ENCODE peak calls at places on chromosome 1, in six cellular contexts. One of them, this sample, is unnamed.

GRCh38 chr1:201444792-201445191 is 23.3 kb upstream of the TNNI1 start:
- DNase-seq in AG04449: no peak
- DNase-seq in GM12865: no peak
- DNase-seq in mesendoderm: peak
- DNase-seq in astrocyte of the spinal cord: no peak
- DNase-seq in GM23338: no peak
- DNase-seq in this sample: no peak

GRCh38 chr1:78483903-78484302 is 6.9 kb upstream of the PTGFR start:
- DNase-seq in GM12865: no peak
- DNase-seq in astrocyte of the spinal cord: no peak
- DNase-seq in mesendoderm: peak
- DNase-seq in AG04449: no peak
- DNase-seq in GM23338: peak
- DNase-seq in this sample: no peak

GRCh38 chr1:179083031-179083345 is 1.1 kb downstream of the TOR3A start:
- DNase-seq in GM12865: peak
- DNase-seq in astrocyte of the spinal cord: no peak
- DNase-seq in mesendoderm: peak
- DNase-seq in GM23338: no peak
- DNase-seq in AG04449: no peak
- DNase-seq in this sample: no peak

GRCh38 chr1:193417945-193418744 is 231.7 kb upstream of the B3GALT2 start:
- DNase-seq in mesendoderm: no peak
- DNase-seq in GM12865: peak
- DNase-seq in astrocyte of the spinal cord: peak
- DNase-seq in AG04449: no peak
- DNase-seq in GM23338: no peak
- DNase-seq in this sample: no peak

GRCh38 chr1:200666309-200666708 is 3.4 kb downstream of the DDX59 start:
- DNase-seq in AG04449: no peak
- DNase-seq in GM12865: no peak
- DNase-seq in GM23338: no peak
- DNase-seq in mesendoderm: peak
- DNase-seq in astrocyte of the spinal cord: no peak
- DNase-seq in this sample: no peak

GRCh38 chr1:9881838-9882249 is 28.2 kb downstream of the CTNNBIP1 start:
- DNase-seq in mesendoderm: no peak
- DNase-seq in GM12865: no peak
- DNase-seq in AG04449: no peak
- DNase-seq in astrocyte of the spinal cord: peak
- DNase-seq in GM23338: no peak
- DNase-seq in this sample: no peak

GRCh38 chr1:204084247-204084772 is 11.4 kb downstream of the SOX13 start:
- DNase-seq in mesendoderm: peak
- DNase-seq in GM12865: no peak
- DNase-seq in astrocyte of the spinal cord: no peak
- DNase-seq in GM23338: peak
- DNase-seq in AG04449: no peak
- DNase-seq in this sample: peak

GRCh38 chr1:112599513-112599912 is 19.4 kb downstream of the ST7L start:
- DNase-seq in GM12865: no peak
- DNase-seq in astrocyte of the spinal cord: no peak
- DNase-seq in AG04449: no peak
- DNase-seq in GM23338: no peak
- DNase-seq in mesendoderm: no peak
- DNase-seq in this sample: no peak

GRCh38 chr1:173122958-173123852 is 72.5 kb upstream of the TNFSF18 start:
- DNase-seq in mesendoderm: peak
- DNase-seq in AG04449: peak
- DNase-seq in GM23338: peak
- DNase-seq in GM12865: no peak
- DNase-seq in astrocyte of the spinal cord: peak
- DNase-seq in this sample: peak

GRCh38 chr1:209825591-209826433 is 2.0 kb upstream of the UTP25 start:
- DNase-seq in AG04449: no peak
- DNase-seq in astrocyte of the spinal cord: no peak
- DNase-seq in mesendoderm: no peak
- DNase-seq in GM23338: no peak
- DNase-seq in GM12865: no peak
- DNase-seq in this sample: no peak

GRCh38 chr1:10429868-10430215 is 391 bp upstream of the CENPS start:
- DNase-seq in GM12865: no peak
- DNase-seq in astrocyte of the spinal cord: peak
- DNase-seq in mesendoderm: no peak
- DNase-seq in GM23338: no peak
- DNase-seq in AG04449: no peak
- DNase-seq in this sample: no peak

GRCh38 chr1:41902125-41902524 is 16.6 kb downstream of the HIVEP3 start:
- DNase-seq in GM12865: no peak
- DNase-seq in astrocyte of the spinal cord: peak
- DNase-seq in GM23338: peak
- DNase-seq in mesendoderm: peak
- DNase-seq in AG04449: peak
- DNase-seq in this sample: no peak

GRCh38 chr1:5803851-5804250 is 188.4 kb downstream of the NPHP4 start:
- DNase-seq in astrocyte of the spinal cord: no peak
- DNase-seq in GM23338: no peak
- DNase-seq in AG04449: no peak
- DNase-seq in mesendoderm: no peak
- DNase-seq in GM12865: no peak
- DNase-seq in this sample: no peak

GRCh38 chr1:22525646-22526045 is 37.6 kb upstream of the EPHA8 start:
- DNase-seq in GM12865: no peak
- DNase-seq in mesendoderm: no peak
- DNase-seq in GM23338: no peak
- DNase-seq in AG04449: no peak
- DNase-seq in astrocyte of the spinal cord: no peak
- DNase-seq in this sample: no peak

GRCh38 chr1:3805038-3805437 is 8.7 kb upstream of the LRRC47 start:
- DNase-seq in AG04449: no peak
- DNase-seq in astrocyte of the spinal cord: no peak
- DNase-seq in mesendoderm: no peak
- DNase-seq in GM23338: no peak
- DNase-seq in GM12865: no peak
- DNase-seq in this sample: no peak

GRCh38 chr1:161189036-161189435 is 9.8 kb downstream of the ADAMTS4 start:
- DNase-seq in AG04449: no peak
- DNase-seq in GM12865: no peak
- DNase-seq in GM23338: no peak
- DNase-seq in mesendoderm: no peak
- DNase-seq in astrocyte of the spinal cord: no peak
- DNase-seq in this sample: no peak

GRCh38 chr1:163673756-163674155 is 352.0 kb downstream of the NUF2 start:
- DNase-seq in mesendoderm: no peak
- DNase-seq in GM12865: no peak
- DNase-seq in astrocyte of the spinal cord: peak
- DNase-seq in AG04449: peak
- DNase-seq in GM23338: no peak
- DNase-seq in this sample: no peak

DNA sequence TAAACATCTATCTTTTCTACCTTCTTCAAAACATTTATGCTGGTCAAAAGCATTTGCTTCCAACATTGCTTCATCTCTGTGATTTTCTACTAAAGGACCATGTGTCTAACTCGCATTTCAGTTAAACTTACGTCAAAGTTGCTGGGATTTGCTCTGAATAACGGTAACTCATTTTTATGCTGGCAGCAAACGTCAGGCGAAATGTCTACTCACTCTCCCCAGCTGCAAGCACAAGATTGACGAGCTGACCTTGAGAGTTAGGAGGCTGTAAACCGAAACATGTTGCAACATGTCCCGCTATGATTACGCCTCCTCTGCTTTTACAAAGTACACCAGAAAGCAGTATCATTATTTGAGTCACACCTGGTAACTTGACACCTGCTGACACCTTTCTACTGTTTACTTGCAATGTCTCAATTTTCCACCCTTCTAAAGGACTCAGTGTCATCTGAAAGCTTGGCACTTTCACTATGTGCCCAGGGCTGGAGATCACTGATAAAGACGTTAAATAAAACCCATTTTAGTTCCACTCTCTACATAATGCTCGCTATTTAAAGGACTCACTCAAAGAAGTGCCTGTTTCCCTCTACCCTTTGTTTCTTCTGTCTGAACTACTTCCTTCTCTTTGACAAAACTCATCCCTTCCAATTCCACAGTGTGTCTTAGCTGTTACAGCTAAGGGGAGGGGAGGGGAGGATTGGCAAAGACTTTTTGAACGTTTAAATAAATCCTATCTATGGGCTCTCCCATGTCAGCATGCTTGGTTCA is 111.9 kb downstream of the PTPN14 start:
- DNase-seq in GM23338: peak
- DNase-seq in AG04449: no peak
- DNase-seq in GM12865: peak
- DNase-seq in mesendoderm: peak
- DNase-seq in astrocyte of the spinal cord: peak
- DNase-seq in this sample: peak
- H3K4me3 ChIP-seq in GM23338: no peak
- H3K4me3 ChIP-seq in AG04449: no peak
- H3K4me3 ChIP-seq in GM12865: peak
- H3K4me3 ChIP-seq in mesendoderm: no peak
- H3K4me3 ChIP-seq in astrocyte of the spinal cord: no peak
- H3K4me3 ChIP-seq in this sample: no peak

GRCh38 chr1:29964718-29965533 is 728.6 kb downstream of the PTPRU start:
- DNase-seq in mesendoderm: no peak
- DNase-seq in GM12865: no peak
- DNase-seq in GM23338: no peak
- DNase-seq in AG04449: no peak
- DNase-seq in astrocyte of the spinal cord: no peak
- DNase-seq in this sample: no peak
- H3K4me3 ChIP-seq in mesendoderm: no peak
- H3K4me3 ChIP-seq in GM12865: no peak
- H3K4me3 ChIP-seq in GM23338: no peak
- H3K4me3 ChIP-seq in AG04449: no peak
- H3K4me3 ChIP-seq in astrocyte of the spinal cord: no peak
- H3K4me3 ChIP-seq in this sample: no peak

DNA sequence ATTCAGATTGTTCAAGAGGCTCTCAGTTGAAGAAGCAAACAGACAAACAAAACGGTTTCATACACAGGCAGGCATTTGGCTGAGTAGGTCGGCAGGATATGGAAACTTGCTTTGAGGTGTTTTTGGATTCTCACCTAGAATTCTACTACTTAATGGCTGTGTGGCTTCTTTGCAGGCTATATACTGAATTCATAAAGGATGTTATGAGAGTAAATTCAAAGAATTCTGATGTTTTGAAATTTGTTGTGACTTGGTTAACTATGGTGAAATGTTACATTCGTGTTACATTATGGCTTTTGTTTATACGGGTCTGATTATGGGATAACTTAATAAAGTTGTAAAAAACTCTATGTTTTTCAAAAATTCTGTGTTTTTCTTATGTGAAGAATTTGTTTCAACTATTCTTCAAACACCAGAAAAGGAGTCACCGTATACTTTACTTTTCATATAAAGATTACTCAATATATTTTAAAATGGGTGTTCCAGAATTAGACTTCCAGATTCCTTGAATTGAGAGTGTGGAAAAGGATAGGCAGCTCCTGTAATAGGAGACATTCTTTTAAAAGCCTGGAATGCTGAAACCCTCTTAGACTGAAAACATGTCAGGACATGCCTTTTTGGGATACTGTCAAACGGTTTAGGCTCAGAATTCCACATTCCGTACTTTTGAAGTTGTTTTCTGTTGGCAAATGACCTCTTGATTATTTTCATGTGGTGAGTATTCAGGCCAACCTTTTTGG is 8.2 kb upstream of the IRF2BP2 start:
- DNase-seq in GM23338: peak
- DNase-seq in GM12865: no peak
- DNase-seq in mesendoderm: peak
- DNase-seq in astrocyte of the spinal cord: peak
- DNase-seq in AG04449: no peak
- DNase-seq in this sample: no peak
- H3K4me3 ChIP-seq in GM23338: no peak
- H3K4me3 ChIP-seq in GM12865: no peak
- H3K4me3 ChIP-seq in mesendoderm: no peak
- H3K4me3 ChIP-seq in astrocyte of the spinal cord: no peak
- H3K4me3 ChIP-seq in AG04449: no peak
- H3K4me3 ChIP-seq in this sample: no peak

GRCh38 chr1:110877776-110878175 is 4.8 kb downstream of the CD53 start:
- DNase-seq in astrocyte of the spinal cord: no peak
- DNase-seq in AG04449: no peak
- DNase-seq in GM12865: no peak
- DNase-seq in mesendoderm: no peak
- DNase-seq in GM23338: no peak
- DNase-seq in this sample: no peak

GRCh38 chr1:110878993-110879392 is 6.0 kb downstream of the CD53 start:
- DNase-seq in AG04449: no peak
- DNase-seq in GM12865: no peak
- DNase-seq in GM23338: no peak
- DNase-seq in astrocyte of the spinal cord: no peak
- DNase-seq in mesendoderm: no peak
- DNase-seq in this sample: no peak

GRCh38 chr1:110877364-110877763 is 4.4 kb downstream of the CD53 start:
- DNase-seq in astrocyte of the spinal cord: no peak
- DNase-seq in GM23338: no peak
- DNase-seq in AG04449: no peak
- DNase-seq in mesendoderm: no peak
- DNase-seq in GM12865: no peak
- DNase-seq in this sample: no peak

GRCh38 chr1:110879758-110880606 is 7.0 kb downstream of the CD53 start:
- DNase-seq in astrocyte of the spinal cord: no peak
- DNase-seq in mesendoderm: no peak
- DNase-seq in GM23338: no peak
- DNase-seq in GM12865: peak
- DNase-seq in AG04449: no peak
- DNase-seq in this sample: no peak

DNA sequence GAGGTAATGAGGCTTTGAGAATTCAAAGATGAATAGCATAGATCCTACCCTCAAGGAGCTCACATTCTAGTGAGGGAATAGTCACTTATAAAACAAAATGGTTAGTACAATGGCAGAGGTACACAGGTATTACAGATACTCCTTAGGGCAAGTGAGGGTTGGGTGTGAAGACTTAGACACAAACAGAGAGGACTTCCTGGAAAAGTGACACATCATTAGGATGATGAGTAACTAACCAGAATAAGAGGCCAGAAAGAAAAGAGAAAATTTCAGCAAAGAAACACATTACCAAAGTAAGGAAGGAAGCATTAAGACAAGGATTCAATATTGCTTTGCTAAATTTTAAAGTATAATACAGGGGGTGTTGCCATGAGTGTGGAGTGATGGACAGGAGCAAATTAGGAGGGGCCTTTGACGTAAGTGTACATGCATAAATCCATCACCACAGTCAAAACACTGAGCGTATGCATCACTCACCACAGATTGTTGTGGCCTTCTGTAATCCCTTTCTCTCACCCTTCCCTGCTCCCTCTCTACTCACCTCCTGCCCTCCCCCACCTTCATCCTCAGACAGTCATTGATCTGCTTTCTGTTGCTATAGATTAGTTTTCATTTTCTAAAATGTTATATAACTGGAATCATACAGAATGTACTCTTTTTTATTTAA is 7.9 kb downstream of the CD53 start:
- DNase-seq in GM12865: peak
- DNase-seq in mesendoderm: no peak
- DNase-seq in AG04449: no peak
- DNase-seq in astrocyte of the spinal cord: no peak
- DNase-seq in GM23338: no peak
- DNase-seq in this sample: no peak
- H3K4me3 ChIP-seq in GM12865: peak
- H3K4me3 ChIP-seq in mesendoderm: no peak
- H3K4me3 ChIP-seq in AG04449: no peak
- H3K4me3 ChIP-seq in astrocyte of the spinal cord: no peak
- H3K4me3 ChIP-seq in GM23338: no peak
- H3K4me3 ChIP-seq in this sample: no peak

GRCh38 chr1:157849229-157849875 is 7.7 kb upstream of the CD5L start:
- DNase-seq in GM12865: peak
- DNase-seq in GM23338: no peak
- DNase-seq in AG04449: no peak
- DNase-seq in mesendoderm: no peak
- DNase-seq in astrocyte of the spinal cord: no peak
- DNase-seq in this sample: no peak
- H3K4me3 ChIP-seq in GM12865: no peak
- H3K4me3 ChIP-seq in GM23338: no peak
- H3K4me3 ChIP-seq in AG04449: no peak
- H3K4me3 ChIP-seq in mesendoderm: no peak
- H3K4me3 ChIP-seq in astrocyte of the spinal cord: no peak
- H3K4me3 ChIP-seq in this sample: no peak

This sample was measured in skeletal muscle cell.